ENCODE peak calls at places on chromosomes 1 and 21, in ten cellular contexts. T is NCI-H748 treated with DMSO at 0.1 percent for 48 hours; N is neural progenitor cell; G is renal cortical epithelial cell; L is WERI-Rb-1; R is activated T-helper 9 cell treated with anti-CD3 and anti-CD28 coated beads, Interleukin-2, amount 50 U/mL, for 16 hours; U is hypothalamus; J is T-helper 1 cell; Q is NCI-H1436; S is activated B cell treated with CpG ODN at 0.5 μM for 24 hours. O is an unnamed sample.

GRCh38 chr1:155062702-155063411 is 683 bp upstream of the EFNA4 start:
- DNase-seq in T (peak), N (peak), G (no peak), L (peak), R (peak), U (peak), J (peak), Q (peak), S (peak), O (no peak)

GRCh38 chr1:230661976-230662375 is 19.7 kb downstream of the COG2 start:
- DNase-seq in T (no peak), N (no peak), G (no peak), L (peak), R (no peak), U (no peak), J (no peak), Q (no peak), S (no peak), O (no peak)

GRCh38 chr1:42335809-42336518 is 929 bp upstream of the FOXJ3 start:
- DNase-seq in T (peak), N (no peak), G (peak), L (no peak), R (no peak), U (no peak), J (no peak), Q (peak), S (no peak), O (no peak)

GRCh38 chr1:161085165-161085564 is 4.2 kb downstream of the NECTIN4 start:
- DNase-seq in T (no peak), N (peak), G (no peak), L (peak), R (no peak), U (no peak), J (no peak), Q (no peak), S (no peak), O (no peak)

GRCh38 chr1:12206792-12207424 is 22.9 kb upstream of the VPS13D start:
- DNase-seq in T (no peak), N (no peak), G (no peak), L (no peak), R (no peak), U (no peak), J (no peak), Q (no peak), S (no peak), O (no peak)

GRCh38 chr1:41418868-41419583 is 57.8 kb downstream of the FOXO6 start:
- DNase-seq in T (no peak), N (peak), G (peak), L (no peak), R (no peak), U (no peak), J (no peak), Q (no peak), S (no peak), O (peak)

GRCh38 chr1:183061194-183061593 is 38.0 kb downstream of the LAMC1 start:
- DNase-seq in T (no peak), N (no peak), G (no peak), L (no peak), R (no peak), U (no peak), J (no peak), Q (no peak), S (no peak), O (no peak)

GRCh38 chr1:72915581-72915980 is 633.2 kb upstream of the NEGR1 start:
- DNase-seq in T (no peak), N (peak), G (peak), L (no peak), R (no peak), U (no peak), J (no peak), Q (peak), S (no peak), O (no peak)

GRCh38 chr1:15939181-15940109 is 36.5 kb downstream of the ZBTB17 start:
- DNase-seq in T (no peak), N (no peak), G (no peak), L (no peak), R (no peak), U (peak), J (no peak), Q (no peak), S (no peak), O (no peak)

GRCh38 chr1:44545961-44546360 is 128.3 kb downstream of the TMEM53 start:
- DNase-seq in T (no peak), N (no peak), G (peak), L (no peak), R (no peak), U (no peak), J (no peak), Q (no peak), S (no peak), O (no peak)

GRCh38 chr1:174399211-174399610 is 48.6 kb upstream of the GPR52 start:
- DNase-seq in T (no peak), N (no peak), G (peak), L (no peak), R (no peak), U (no peak), J (no peak), Q (no peak), S (no peak), O (no peak)

GRCh38 chr1:216186131-216186530 is 237.1 kb downstream of the USH2A start:
- DNase-seq in T (no peak), N (no peak), G (no peak), L (peak), R (no peak), U (no peak), J (no peak), Q (no peak), S (no peak), O (no peak)

GRCh38 chr21:33259428-33259827 is 6.7 kb upstream of the IL10RB start:
- DNase-seq in T (no peak), N (no peak), G (no peak), L (no peak), R (no peak), U (no peak), J (no peak), Q (no peak), S (no peak), O (no peak)

GRCh38 chr1:67534627-67535065 is 104.4 kb upstream of the SERBP1 start:
- DNase-seq in T (no peak), N (no peak), G (peak), L (no peak), R (no peak), U (no peak), J (no peak), Q (no peak), S (no peak), O (no peak)

GRCh38 chr1:200058341-200058740 is 30.8 kb downstream of the NR5A2 start:
- DNase-seq in T (no peak), N (no peak), G (no peak), L (no peak), R (no peak), U (no peak), J (no peak), Q (no peak), S (no peak), O (no peak)

GRCh38 chr1:86811539-86811938 is 102.4 kb downstream of the SELENOF start:
- DNase-seq in T (no peak), N (peak), G (no peak), L (no peak), R (no peak), U (no peak), J (no peak), Q (no peak), S (no peak), O (no peak)

GRCh38 chr21:33266784-33267135 is 593 bp downstream of the IL10RB start:
- DNase-seq in T (no peak), N (no peak), G (no peak), L (no peak), R (no peak), U (no peak), J (peak), Q (no peak), S (no peak), O (no peak)

GRCh38 chr1:47843781-47844555 is 153.2 kb downstream of the TRABD2B start:
- DNase-seq in T (no peak), N (no peak), G (no peak), L (no peak), R (no peak), U (no peak), J (no peak), Q (no peak), S (no peak), O (no peak)

GRCh38 chr1:108947871-108948525 is 15.3 kb downstream of the CLCC1 start:
- DNase-seq in T (no peak), N (no peak), G (no peak), L (no peak), R (no peak), U (no peak), J (no peak), Q (no peak), S (no peak), O (no peak)

GRCh38 chr1:46180082-46180616 is 3.9 kb upstream of the P3R3URF start:
- DNase-seq in T (peak), N (peak), G (peak), L (peak), R (no peak), U (no peak), J (no peak), Q (peak), S (no peak), O (no peak)

GRCh38 chr1:201459052-201459451 is 9.9 kb downstream of the PHLDA3 start:
- DNase-seq in T (no peak), N (no peak), G (no peak), L (no peak), R (no peak), U (no peak), J (no peak), Q (no peak), S (no peak), O (no peak)

GRCh38 chr1:212915245-212916091 is 34.9 kb upstream of the VASH2 start:
- DNase-seq in T (no peak), N (peak), G (peak), L (peak), R (no peak), U (peak), J (no peak), Q (peak), S (no peak), O (peak)

GRCh38 chr1:213231795-213232231 is 180.8 kb downstream of the RPS6KC1 start:
- DNase-seq in T (peak), N (peak), G (no peak), L (no peak), R (no peak), U (no peak), J (no peak), Q (peak), S (no peak), O (peak)